ENCODE peak calls at places on chromosomes 11 and 22, in ten cellular contexts. W is left lobe of liver; V is RWPE1; C is NCI-H1092; K is HS-27A; E is CD8-positive, alpha-beta T cell; Y is T47D; J is tibial artery; O is fibroblast of the conjunctiva; S is left ventricle myocardium superior. L is an unnamed sample.

GRCh38 chr22:49948573-49948957 is 12.0 kb upstream of the PIM3 start:
- DNase-seq in W (no peak), V (no peak), C (no peak), K (no peak), E (no peak), Y (peak; percentile 45), J (no peak), O (no peak), S (no peak), L (no peak)

GRCh38 chr11:117633976-117634755 is 162.8 kb downstream of the DSCAML1 start:
- DNase-seq in W (no peak), V (no peak), C (no peak), K (no peak), E (no peak), Y (no peak), J (no peak), O (no peak), S (no peak), L (no peak)

GRCh38 chr11:134749040-134749586 is 337.1 kb upstream of the B3GAT1 start:
- DNase-seq in W (no peak), V (no peak), C (no peak), K (no peak), E (no peak), Y (no peak), J (peak; percentile 28), O (no peak), S (no peak), L (peak; percentile 16)

GRCh38 chr11:1548221-1549070 is 23.6 kb downstream of the DUSP8 start:
- DNase-seq in W (peak; percentile 72), V (no peak), C (no peak), K (no peak), E (no peak), Y (peak; percentile 84), J (peak; percentile 95), O (no peak), S (peak; percentile 85), L (peak; percentile 92)

GRCh38 chr11:114326151-114326550 is 30.0 kb downstream of the NNMT start:
- DNase-seq in W (no peak), V (no peak), C (no peak), K (no peak), E (no peak), Y (no peak), J (no peak), O (no peak), S (no peak), L (no peak)

GRCh38 chr22:19592464-19592863 is 68.3 kb upstream of the CLDN5 start:
- DNase-seq in W (no peak), V (no peak), C (no peak), K (no peak), E (no peak), Y (no peak), J (no peak), O (no peak), S (no peak), L (no peak)

GRCh38 chr11:112106070-112106469 is 19.4 kb downstream of the SDHD start:
- DNase-seq in W (no peak), V (peak; percentile 53), C (no peak), K (no peak), E (no peak), Y (no peak), J (no peak), O (no peak), S (no peak), L (no peak)

GRCh38 chr11:106001304-106002012 is 20.6 kb downstream of the MSANTD4 start:
- DNase-seq in W (no peak), V (no peak), C (no peak), K (no peak), E (no peak), Y (no peak), J (no peak), O (no peak), S (no peak), L (no peak)

GRCh38 chr11:33967451-33967850 is 75.6 kb upstream of the LMO2 start:
- DNase-seq in W (no peak), V (no peak), C (no peak), K (no peak), E (no peak), Y (no peak), J (no peak), O (no peak), S (no peak), L (no peak)

GRCh38 chr11:10483174-10483573 is 28.1 kb downstream of the AMPD3 start:
- DNase-seq in W (no peak), V (no peak), C (no peak), K (no peak), E (peak; percentile 32), Y (no peak), J (peak; percentile 32), O (no peak), S (no peak), L (no peak)

GRCh38 chr22:27603823-27604190 is 197.7 kb downstream of the MN1 start:
- DNase-seq in W (no peak), V (no peak), C (no peak), K (no peak), E (no peak), Y (no peak), J (peak; percentile 85), O (no peak), S (no peak), L (peak; percentile 92)

GRCh38 chr11:128437137-128437536 is 150.2 kb downstream of the ETS1 start:
- DNase-seq in W (no peak), V (no peak), C (no peak), K (no peak), E (no peak), Y (no peak), J (no peak), O (no peak), S (no peak), L (no peak)

GRCh38 chr11:134475951-134476350 is 63.9 kb upstream of the B3GAT1 start:
- DNase-seq in W (no peak), V (no peak), C (no peak), K (no peak), E (no peak), Y (no peak), J (no peak), O (no peak), S (no peak), L (no peak)

GRCh38 chr11:121032546-121032945 is 8.6 kb downstream of the TBCEL start:
- DNase-seq in W (no peak), V (no peak), C (peak; percentile 3), K (no peak), E (no peak), Y (peak; percentile 42), J (no peak), O (no peak), S (no peak), L (no peak)

GRCh38 chr11:107102692-107103463 is 84.6 kb upstream of the GUCY1A2 start:
- DNase-seq in W (no peak), V (no peak), C (no peak), K (no peak), E (no peak), Y (peak; percentile 30), J (no peak), O (no peak), S (no peak), L (no peak)

GRCh38 chr11:74443071-74443864 is 24.1 kb downstream of the KCNE3 start:
- DNase-seq in W (peak; percentile 67), V (peak; percentile 66), C (peak; percentile 92), K (no peak), E (no peak), Y (peak; percentile 86), J (no peak), O (no peak), S (no peak), L (no peak)

GRCh38 chr11:93519179-93519578 is 24.0 kb downstream of the SMCO4 start:
- DNase-seq in W (no peak), V (no peak), C (peak; percentile 77), K (no peak), E (no peak), Y (no peak), J (no peak), O (no peak), S (no peak), L (no peak)

GRCh38 chr22:32625985-32626384 is 151.4 kb downstream of the FBXO7 start:
- DNase-seq in W (no peak), V (no peak), C (no peak), K (no peak), E (no peak), Y (no peak), J (peak; percentile 76), O (no peak), S (no peak), L (no peak)

GRCh38 chr22:36067237-36067558 is 38.6 kb upstream of the RBFOX2 start:
- DNase-seq in W (no peak), V (no peak), C (no peak), K (no peak), E (no peak), Y (no peak), J (no peak), O (no peak), S (no peak), L (no peak)

GRCh38 chr11:125494033-125494364 is 2.1 kb downstream of the FEZ1 start:
- DNase-seq in W (no peak), V (no peak), C (no peak), K (no peak), E (no peak), Y (no peak), J (no peak), O (no peak), S (no peak), L (no peak)

GRCh38 chr11:1887451-1888346 is 4.0 kb downstream of the PRR33 start:
- DNase-seq in W (no peak), V (no peak), C (no peak), K (no peak), E (peak; percentile 49), Y (no peak), J (no peak), O (no peak), S (no peak), L (no peak)

GRCh38 chr11:128235446-128235845 is 351.9 kb downstream of the ETS1 start:
- DNase-seq in W (no peak), V (no peak), C (no peak), K (no peak), E (no peak), Y (no peak), J (no peak), O (no peak), S (no peak), L (no peak)

GRCh38 chr11:73087730-73088129 is 54.4 kb downstream of the FCHSD2 start:
- DNase-seq in W (no peak), V (no peak), C (no peak), K (no peak), E (no peak), Y (no peak), J (no peak), O (peak; percentile 4), S (no peak), L (no peak)

GRCh38 chr11:44978961-44979331 is 28.3 kb upstream of the TP53I11 start:
- DNase-seq in W (peak; percentile 73), V (peak; percentile 45), C (peak; percentile 96), K (no peak), E (no peak), Y (peak; percentile 100), J (no peak), O (no peak), S (no peak), L (no peak)

GRCh38 chr22:40432167-40432566 is 61.8 kb downstream of the SGSM3 start:
- DNase-seq in W (no peak), V (no peak), C (no peak), K (no peak), E (no peak), Y (no peak), J (no peak), O (no peak), S (no peak), L (no peak)

GRCh38 chr22:19932367-19933206 is 9.0 kb upstream of the COMT start:
- DNase-seq in W (no peak), V (no peak), C (peak; percentile 69), K (no peak), E (no peak), Y (no peak), J (no peak), O (no peak), S (peak; percentile 47), L (peak; percentile 65)

GRCh38 chr22:48738204-48738980 is 1089.3 kb downstream of the BRD1 start:
- DNase-seq in W (no peak), V (no peak), C (no peak), K (no peak), E (no peak), Y (no peak), J (peak; percentile 45), O (no peak), S (no peak), L (peak; percentile 36)

L was measured in aorta.